ENCODE peak calls at places on chromosomes 3 and 15, in ten cellular contexts. X is cardiac fibroblast, L is A549, N is retinal pigment epithelial cell, J is cardiac muscle cell, K is BJ, C is WTC11, M is psoas muscle, Y is epithelial cell of esophagus, B is GM13976. P is an unnamed sample.

GRCh38 chr3:39937315-39937714 is 127.9 kb downstream of the MYRIP start:
- DNase-seq in X (no peak), L (no peak), N (no peak), J (no peak), K (no peak), C (no peak), M (no peak), Y (no peak), B (no peak), P (no peak)

GRCh38 chr3:17412950-17413530 is 329.4 kb downstream of the TBC1D5 start:
- DNase-seq in X (peak), L (peak), N (peak), J (peak), K (no peak), C (no peak), M (no peak), Y (peak), B (peak), P (peak)

GRCh38 chr15:92770641-92771040 is 115.1 kb upstream of the FAM174B start:
- DNase-seq in X (no peak), L (no peak), N (no peak), J (no peak), K (no peak), C (no peak), M (no peak), Y (no peak), B (no peak), P (no peak)

GRCh38 chr15:70137975-70138374 is 40.3 kb upstream of the TLE3 start:
- DNase-seq in X (no peak), L (no peak), N (no peak), J (no peak), K (no peak), C (no peak), M (no peak), Y (no peak), B (no peak), P (no peak)

GRCh38 chr3:58051196-58051595 is 43.0 kb downstream of the FLNB start:
- DNase-seq in X (peak), L (peak), N (no peak), J (no peak), K (no peak), C (no peak), M (no peak), Y (peak), B (no peak), P (no peak)

GRCh38 chr15:83559310-83559966 is 94.5 kb upstream of the ADAMTSL3 start:
- DNase-seq in X (peak), L (peak), N (no peak), J (peak), K (no peak), C (peak), M (no peak), Y (peak), B (peak), P (peak)

GRCh38 chr3:124826703-124827102 is 60.5 kb downstream of the ITGB5 start:
- DNase-seq in X (peak), L (no peak), N (no peak), J (no peak), K (no peak), C (no peak), M (no peak), Y (peak), B (no peak), P (no peak)

GRCh38 chr3:12255393-12255792 is 33.5 kb upstream of the PPARG start:
- DNase-seq in X (no peak), L (no peak), N (no peak), J (no peak), K (no peak), C (no peak), M (no peak), Y (no peak), B (no peak), P (no peak)

GRCh38 chr15:56913670-56914069 is 4.8 kb upstream of the TCF12 start:
- DNase-seq in X (peak), L (no peak), N (no peak), J (no peak), K (no peak), C (no peak), M (no peak), Y (no peak), B (no peak), P (no peak)

GRCh38 chr15:72902245-72902928 is 118.8 kb upstream of the ADPGK start:
- DNase-seq in X (peak), L (no peak), N (no peak), J (no peak), K (peak), C (no peak), M (peak), Y (no peak), B (no peak), P (no peak)

GRCh38 chr3:65026151-65026550 is 338.4 kb upstream of the ADAMTS9 start:
- DNase-seq in X (no peak), L (no peak), N (no peak), J (no peak), K (no peak), C (no peak), M (no peak), Y (no peak), B (no peak), P (no peak)

GRCh38 chr15:76866008-76866407 is 39.1 kb downstream of the SCAPER start:
- DNase-seq in X (peak), L (no peak), N (no peak), J (no peak), K (no peak), C (no peak), M (peak), Y (peak), B (no peak), P (no peak)

GRCh38 chr3:99925584-99925983 is 107.9 kb downstream of the CMSS1 start:
- DNase-seq in X (peak), L (peak), N (no peak), J (no peak), K (no peak), C (no peak), M (no peak), Y (peak), B (no peak), P (no peak)

GRCh38 chr3:24245056-24245455 is 249.6 kb downstream of the THRB start:
- DNase-seq in X (no peak), L (no peak), N (no peak), J (no peak), K (no peak), C (no peak), M (no peak), Y (no peak), B (no peak), P (no peak)

GRCh38 chr15:40782609-40783227 is 12.9 kb downstream of the C15orf62 start:
- DNase-seq in X (no peak), L (peak), N (no peak), J (peak), K (no peak), C (peak), M (no peak), Y (peak), B (peak), P (peak)

GRCh38 chr3:76565496-76566210 is 474.2 kb upstream of the ROBO2 start:
- DNase-seq in X (no peak), L (no peak), N (no peak), J (peak), K (no peak), C (no peak), M (no peak), Y (no peak), B (peak), P (no peak)

GRCh38 chr3:5011555-5012256 is 32.5 kb downstream of the BHLHE40 start:
- DNase-seq in X (no peak), L (no peak), N (no peak), J (no peak), K (no peak), C (no peak), M (no peak), Y (no peak), B (peak), P (peak)

GRCh38 chr3:106811376-106811775 is 565.9 kb upstream of the CCDC54 start:
- DNase-seq in X (peak), L (no peak), N (no peak), J (no peak), K (no peak), C (no peak), M (no peak), Y (peak), B (no peak), P (no peak)

GRCh38 chr3:127613406-127613805 is 15.2 kb downstream of the MCM2 start:
- DNase-seq in X (no peak), L (no peak), N (no peak), J (no peak), K (no peak), C (no peak), M (no peak), Y (no peak), B (no peak), P (no peak)

GRCh38 chr3:46087871-46088270 is 60.6 kb upstream of the XCR1 start:
- DNase-seq in X (peak), L (peak), N (no peak), J (no peak), K (no peak), C (no peak), M (no peak), Y (no peak), B (no peak), P (peak)

GRCh38 chr3:177992993-177993969 is 543.0 kb upstream of the KCNMB2 start:
- DNase-seq in X (peak), L (no peak), N (no peak), J (no peak), K (no peak), C (no peak), M (no peak), Y (no peak), B (no peak), P (no peak)

DNA sequence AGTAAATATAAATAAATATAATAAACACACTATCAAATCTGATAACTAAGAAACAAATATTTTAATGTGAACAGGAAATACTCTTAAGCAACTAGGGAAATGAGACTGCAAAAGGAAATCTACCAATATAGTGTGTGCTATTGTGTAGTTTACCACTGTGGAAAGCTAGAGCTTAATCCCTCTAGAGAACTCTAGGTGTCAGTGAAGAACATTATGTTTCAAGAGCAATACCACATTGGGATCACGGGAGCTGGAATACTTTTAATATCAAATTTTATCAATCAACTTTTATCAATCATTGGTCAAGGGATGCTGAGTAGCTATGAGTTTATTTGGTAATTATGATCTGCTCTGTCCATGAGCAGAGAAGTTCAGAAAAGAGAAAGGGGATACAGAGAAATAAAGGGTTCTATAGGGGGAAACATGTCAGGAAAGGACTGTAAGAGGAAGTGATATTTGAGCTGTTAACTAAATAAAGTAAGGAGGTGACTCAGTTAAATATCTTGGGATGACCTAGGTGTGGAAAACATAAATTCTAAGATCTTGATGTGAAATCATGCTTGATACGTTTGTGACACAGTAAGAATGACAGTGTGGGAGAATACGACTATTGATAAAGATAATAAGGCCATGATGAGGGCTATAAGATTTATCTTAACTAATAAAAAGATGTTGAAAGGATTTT is 762.2 kb upstream of the ALCAM start:
- DNase-seq in X (peak), L (no peak), N (no peak), J (peak), K (no peak), C (no peak), M (no peak), Y (peak), B (no peak), P (no peak)
- TF ChIP-seq CTCF in X (peak), L (no peak), N (peak), J (peak), K (peak), C (no peak), M (no peak), Y (peak), B (no peak), P (no peak)

GRCh38 chr3:98777801-98778220 is 14.7 kb downstream of the ST3GAL6 start:
- DNase-seq in X (peak), L (no peak), N (peak), J (no peak), K (peak), C (no peak), M (no peak), Y (peak), B (no peak), P (no peak)
- TF ChIP-seq CTCF in X (no peak), L (no peak), N (peak), J (peak), K (peak), C (no peak), M (no peak), Y (no peak), B (no peak), P (no peak)

GRCh38 chr15:39312984-39313383 is 267.9 kb upstream of the THBS1 start:
- DNase-seq in X (no peak), L (peak), N (no peak), J (peak), K (no peak), C (peak), M (no peak), Y (peak), B (no peak), P (peak)
- TF ChIP-seq CTCF in X (peak), L (no peak), N (peak), J (peak), K (peak), C (no peak), M (no peak), Y (peak), B (peak), P (peak)

DNA sequence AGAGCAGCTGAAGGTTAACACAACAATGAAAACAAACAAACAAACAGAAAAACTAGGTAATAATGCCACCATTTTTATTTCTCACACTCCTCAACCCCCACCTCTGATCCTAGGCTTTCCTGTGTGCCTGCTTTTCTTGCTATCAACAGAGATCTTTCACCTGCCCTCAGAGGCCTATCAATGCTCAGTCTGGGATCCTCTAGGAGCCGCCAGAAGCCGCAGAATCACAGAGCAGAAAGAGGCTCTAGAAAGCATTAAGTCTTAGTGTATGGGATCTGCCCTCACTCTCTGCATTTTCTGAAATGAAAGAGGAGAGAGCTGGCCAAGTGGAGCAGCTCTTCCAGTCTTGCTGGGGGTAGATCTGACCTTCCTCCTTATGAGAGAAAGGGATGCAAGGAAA is 306.8 kb downstream of the TUSC7 start:
- DNase-seq in X (no peak), L (no peak), N (no peak), J (no peak), K (no peak), C (peak), M (no peak), Y (no peak), B (no peak), P (no peak)
- TF ChIP-seq CTCF in X (no peak), L (no peak), N (no peak), J (no peak), K (no peak), C (no peak), M (no peak), Y (no peak), B (no peak), P (no peak)

GRCh38 chr15:79675982-79676381 is 220.8 kb downstream of the MTHFS start:
- DNase-seq in X (no peak), L (no peak), N (no peak), J (no peak), K (no peak), C (no peak), M (no peak), Y (no peak), B (no peak), P (no peak)
- TF ChIP-seq CTCF in X (no peak), L (no peak), N (peak), J (no peak), K (no peak), C (no peak), M (no peak), Y (no peak), B (no peak), P (no peak)

GRCh38 chr3:187745201-187746058 is at the start of gene BCL6:
- DNase-seq in X (peak), L (peak), N (peak), J (peak), K (peak), C (peak), M (peak), Y (peak), B (peak), P (peak)
- TF ChIP-seq CTCF in X (no peak), L (no peak), N (no peak), J (no peak), K (no peak), C (no peak), M (no peak), Y (no peak), B (no peak), P (no peak)

DNA sequence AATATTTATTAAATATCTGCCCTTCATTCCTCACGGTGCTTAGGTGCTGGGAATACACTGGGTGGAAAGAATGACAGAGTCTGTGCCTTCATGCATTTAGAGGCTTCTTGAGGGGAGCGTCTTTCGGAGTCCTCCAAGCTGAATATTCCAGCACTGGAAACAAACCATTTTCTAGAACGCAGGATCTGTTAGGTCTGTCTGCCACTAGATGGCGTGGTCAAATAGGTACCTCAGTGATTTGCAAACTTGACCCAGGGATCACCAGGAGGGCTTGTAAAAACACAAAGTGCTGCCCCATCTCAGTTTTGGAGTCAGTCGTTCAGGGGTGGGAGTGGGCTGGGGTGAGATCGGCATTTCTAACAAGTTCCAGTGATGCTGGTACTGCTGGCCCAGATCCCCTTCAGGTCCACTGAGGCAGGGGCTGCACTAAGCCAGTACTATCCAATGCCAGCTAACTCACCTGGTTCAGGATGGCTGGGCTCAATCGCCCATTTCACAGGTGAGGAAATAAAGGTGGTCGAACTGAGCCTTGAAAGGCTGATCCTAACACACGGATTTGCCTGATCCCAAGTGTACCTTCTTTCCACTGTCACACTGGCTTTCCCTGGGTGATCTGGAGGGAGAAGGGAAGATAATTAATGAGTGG is 14.8 kb downstream of the ARNT2 start:
- DNase-seq in X (peak), L (peak), N (no peak), J (peak), K (no peak), C (no peak), M (no peak), Y (peak), B (peak), P (no peak)
- TF ChIP-seq CTCF in X (peak), L (peak), N (peak), J (peak), K (peak), C (peak), M (peak), Y (peak), B (peak), P (peak)

GRCh38 chr15:65086680-65087111 is 10.2 kb downstream of the KBTBD13 start:
- DNase-seq in X (no peak), L (peak), N (no peak), J (no peak), K (no peak), C (no peak), M (no peak), Y (peak), B (no peak), P (no peak)
- TF ChIP-seq CTCF in X (peak), L (no peak), N (peak), J (no peak), K (peak), C (peak), M (no peak), Y (peak), B (no peak), P (no peak)